ENCODE peak calls at places on chromosomes 13 and 19, in six cellular contexts. K, O, G, R, S and W are unnamed samples.

GRCh38 chr19:4337906-4338440 is 654 bp downstream of the STAP2 start:
- DNase-seq in O (no peak), R (peak), G (no peak), K (no peak), S (no peak), W (no peak)

GRCh38 chr13:23087884-23088283 is 92.9 kb upstream of the SGCG start:
- DNase-seq in S (no peak), K (no peak), G (no peak), O (peak), R (peak), W (no peak)

GRCh38 chr13:51844862-51845573 is at the start of gene TMEM272:
- DNase-seq in G (peak), K (peak), R (peak), S (no peak), O (peak), W (peak)

GRCh38 chr13:54029226-54029625 is 1000.6 kb downstream of the OLFM4 start:
- DNase-seq in R (no peak), S (no peak), G (no peak), O (no peak), K (no peak), W (no peak)

GRCh38 chr13:51764184-51765141 is 39.5 kb downstream of the DHRS12 start:
- DNase-seq in G (peak), S (no peak), K (peak), R (peak), O (peak), W (peak)

GRCh38 chr19:1467512-1468273 is 11.3 kb downstream of the C19orf25 start:
- DNase-seq in G (no peak), R (no peak), S (no peak), O (no peak), K (no peak), W (no peak)

GRCh38 chr13:109249780-109250528 is 536.4 kb downstream of the IRS2 start:
- DNase-seq in K (no peak), S (no peak), G (no peak), R (no peak), O (no peak), W (no peak)

GRCh38 chr19:19304186-19304975 is 15.9 kb downstream of the SUGP1 start:
- DNase-seq in R (no peak), G (peak), O (no peak), S (no peak), K (no peak), W (no peak)

GRCh38 chr13:64723735-64724134 is 2506.4 kb downstream of the PCDH9 start:
- DNase-seq in S (no peak), K (no peak), G (no peak), O (peak), R (peak), W (no peak)

GRCh38 chr13:66624302-66624701 is 605.8 kb downstream of the PCDH9 start:
- DNase-seq in K (no peak), G (no peak), S (no peak), O (no peak), R (no peak), W (no peak)

GRCh38 chr13:90738881-90739280 is 608.6 kb upstream of the MIR17HG start:
- DNase-seq in K (no peak), S (no peak), O (no peak), G (no peak), R (no peak), W (no peak)

GRCh38 chr13:90585392-90585791 is 762.1 kb upstream of the MIR17HG start:
- DNase-seq in R (no peak), K (no peak), O (no peak), S (no peak), G (no peak), W (no peak)

GRCh38 chr13:65090191-65090590 is 2139.9 kb downstream of the PCDH9 start:
- DNase-seq in K (no peak), S (no peak), O (no peak), R (no peak), G (no peak), W (no peak)

GRCh38 chr13:40440990-40441820 is 225.2 kb downstream of the FOXO1 start:
- DNase-seq in K (no peak), O (no peak), S (peak), R (peak), G (peak), W (peak)

GRCh38 chr13:49112782-49113525 is 107.2 kb upstream of the MLNR start:
- DNase-seq in R (no peak), O (no peak), G (no peak), K (no peak), S (no peak), W (no peak)

GRCh38 chr19:55898911-55899310 is 33.2 kb downstream of the NLRP13 start:
- DNase-seq in S (no peak), K (no peak), G (no peak), R (no peak), O (no peak), W (no peak)

GRCh38 chr13:30718661-30719520 is 16.5 kb upstream of the ALOX5AP start:
- DNase-seq in K (no peak), S (no peak), R (no peak), O (peak), G (no peak), W (no peak)

GRCh38 chr19:29626386-29626785 is 20.3 kb downstream of the POP4 start:
- DNase-seq in G (no peak), S (no peak), O (no peak), R (no peak), K (no peak), W (no peak)

DNA sequence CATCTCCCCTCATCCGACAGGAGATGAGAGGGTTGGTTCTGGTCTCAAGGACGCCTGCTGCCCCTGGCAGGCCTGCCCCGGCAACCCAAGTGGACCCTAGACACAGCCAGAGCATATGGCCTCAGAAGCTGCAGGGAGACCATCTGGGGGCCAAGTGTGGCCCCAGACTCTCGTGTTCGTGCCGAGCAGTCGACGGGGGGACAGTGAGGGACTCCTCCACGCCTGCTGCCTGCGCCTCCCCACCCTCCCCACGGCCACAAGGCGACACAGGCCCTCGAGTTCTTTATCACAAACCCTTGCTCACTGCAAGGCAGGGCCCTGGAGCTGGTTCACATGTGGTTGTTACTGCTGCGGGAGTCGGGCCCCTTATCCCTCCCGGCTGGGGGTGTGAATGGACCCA is 9.3 kb downstream of the CAPS start:
- DNase-seq in K (no peak), S (no peak), O (no peak), G (no peak), R (no peak), W (no peak)
- H3K27ac ChIP-seq in K (no peak), S (no peak), O (no peak), G (no peak), R (no peak), W (no peak)

DNA sequence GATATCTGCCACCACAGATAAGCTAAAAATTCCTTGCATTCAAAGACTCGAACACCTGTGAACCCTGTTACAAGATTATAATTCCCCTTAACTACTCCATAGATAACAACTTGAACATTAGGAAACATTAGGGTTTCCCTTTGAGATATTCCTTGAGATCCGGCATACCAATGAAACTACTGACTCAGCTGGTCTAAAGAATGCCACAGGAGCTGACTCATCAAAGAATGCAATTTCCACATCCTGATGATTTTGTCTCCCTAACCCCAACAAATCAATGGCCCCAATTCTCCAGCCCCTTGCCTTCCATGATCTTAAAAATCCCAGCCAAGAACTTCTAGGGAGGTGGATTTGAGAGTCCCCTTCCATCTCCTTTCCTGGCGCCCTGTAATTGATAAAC is 35.6 kb upstream of the ZNF599 start:
- DNase-seq in K (no peak), S (no peak), O (no peak), R (no peak), G (no peak), W (no peak)
- H3K27ac ChIP-seq in K (no peak), S (no peak), O (no peak), R (no peak), G (no peak), W (no peak)

GRCh38 chr19:47331931-47332547 is at the start of gene C5AR2:
- DNase-seq in S (no peak), K (no peak), G (no peak), O (peak), R (no peak), W (no peak)

GRCh38 chr19:47330466-47330869 is 1.5 kb upstream of the C5AR2 start:
- DNase-seq in R (no peak), G (no peak), K (no peak), S (no peak), O (no peak), W (no peak)

DNA sequence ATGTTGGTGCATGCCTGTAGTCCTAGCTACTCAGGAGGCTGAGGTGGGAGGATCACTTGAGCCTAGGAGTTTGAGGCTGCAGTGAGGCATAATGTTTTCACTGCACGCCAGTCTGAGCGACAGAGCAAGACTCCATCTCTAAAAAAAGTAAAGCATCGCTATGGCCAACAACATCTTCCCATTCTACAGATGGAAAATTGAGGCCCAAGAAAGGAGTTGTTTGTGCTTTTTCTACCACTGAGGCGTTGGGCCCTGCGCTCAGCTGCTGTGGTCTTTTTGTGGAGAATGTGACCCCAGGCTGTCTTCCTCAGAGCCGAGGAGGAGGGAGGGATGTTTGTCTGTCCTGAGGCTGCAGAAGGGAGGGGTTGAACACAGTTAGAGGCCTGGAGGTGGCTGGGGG is 485 bp upstream of the C5AR2 start:
- DNase-seq in S (no peak), K (no peak), R (no peak), G (no peak), O (no peak), W (no peak)
- H3K27ac ChIP-seq in S (no peak), K (no peak), R (no peak), G (peak), O (peak), W (no peak)

DNA sequence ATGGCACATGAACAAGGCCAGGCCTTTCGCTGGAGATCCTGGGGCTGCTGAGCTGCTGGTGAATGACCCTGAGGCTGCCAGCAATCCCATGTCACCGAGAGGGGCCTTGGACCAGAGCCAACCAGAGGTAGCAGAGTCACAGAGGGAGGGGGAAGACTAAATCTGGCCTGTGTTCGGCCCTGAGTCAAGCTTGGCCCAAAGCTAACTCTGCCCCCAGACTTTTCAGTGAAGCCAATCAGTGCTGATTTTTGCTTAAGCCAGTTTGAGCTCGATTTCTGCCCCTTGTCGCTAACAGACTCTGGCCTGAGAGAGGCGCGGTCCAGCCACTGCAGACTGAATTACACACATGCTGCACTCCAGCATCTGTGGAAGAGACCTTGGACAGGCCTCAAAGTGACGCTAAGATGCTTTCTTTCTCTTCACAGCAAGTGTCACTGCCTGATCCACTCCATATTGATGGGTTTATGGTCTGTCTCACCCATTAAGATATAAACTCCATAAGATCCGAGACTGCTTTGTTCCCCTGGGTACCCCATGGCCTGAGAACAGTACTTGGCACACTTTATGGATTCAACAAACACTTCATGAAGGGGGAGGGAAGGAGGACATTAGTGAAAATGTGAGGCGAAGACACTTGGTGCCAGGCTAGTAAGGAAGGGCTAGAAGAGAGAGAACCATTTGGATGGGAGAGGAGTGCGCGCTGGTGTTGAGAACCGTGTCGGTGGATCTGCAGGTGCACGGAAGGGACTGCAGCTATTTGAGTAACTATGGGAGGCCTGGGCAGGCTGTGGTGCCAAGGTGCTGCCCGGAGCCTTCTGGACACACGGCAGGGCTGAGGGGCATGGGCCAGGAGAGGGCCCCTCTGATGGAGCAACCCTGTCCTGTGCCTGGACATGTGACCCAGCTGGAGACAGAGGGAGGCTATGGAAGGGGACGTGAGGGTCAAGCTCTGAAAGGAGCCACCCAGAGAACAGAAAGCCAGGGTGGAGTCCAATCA is 17.6 kb downstream of the RANBP3 start:
- DNase-seq in K (no peak), S (no peak), G (peak), O (no peak), R (peak), W (peak)
- H3K27ac ChIP-seq in K (peak), S (peak), G (peak), O (no peak), R (peak), W (peak)

GRCh38 chr19:49579193-49579592 is 1.2 kb downstream of the NOSIP start:
- DNase-seq in G (no peak), S (no peak), K (no peak), R (no peak), O (no peak), W (no peak)
- H3K27ac ChIP-seq in G (peak), S (no peak), K (peak), R (peak), O (no peak), W (no peak)

GRCh38 chr13:45055902-45056648 is 64.2 kb upstream of the GTF2F2 start:
- DNase-seq in O (no peak), K (no peak), R (no peak), S (no peak), G (no peak), W (no peak)

GRCh38 chr13:45049478-45049877 is 60.1 kb downstream of the GPALPP1 start:
- DNase-seq in R (no peak), G (no peak), O (no peak), K (no peak), S (no peak), W (no peak)

GRCh38 chr13:45051315-45051714 is 62.0 kb downstream of the GPALPP1 start:
- DNase-seq in R (no peak), O (no peak), S (no peak), K (no peak), G (no peak), W (no peak)

GRCh38 chr13:45060062-45060461 is 60.2 kb upstream of the GTF2F2 start:
- DNase-seq in O (no peak), K (no peak), G (no peak), R (no peak), S (no peak), W (no peak)

GRCh38 chr13:45055198-45055901 is 65.0 kb upstream of the GTF2F2 start:
- DNase-seq in G (no peak), O (peak), S (no peak), K (no peak), R (no peak), W (no peak)
- H3K27ac ChIP-seq in G (peak), O (no peak), S (peak), K (no peak), R (no peak), W (no peak)